ENCODE peak calls at places on chromosomes 1 and 21, in four cellular contexts. One of them, this sample, is unnamed.

GRCh38 chr1:37303884-37304574 is 170.4 kb upstream of the ZC3H12A start:
- DNase-seq in GM23248: no peak
- DNase-seq in left cardiac atrium: no peak
- DNase-seq in neural progenitor cell: no peak
- DNase-seq in this sample: no peak

GRCh38 chr1:15960808-15961207 is 15.1 kb downstream of the ZBTB17 start:
- DNase-seq in neural progenitor cell: no peak
- DNase-seq in left cardiac atrium: no peak
- DNase-seq in GM23248: no peak
- DNase-seq in this sample: no peak

GRCh38 chr1:30518696-30519095 is 204.7 kb downstream of the MATN1 start:
- DNase-seq in left cardiac atrium: no peak
- DNase-seq in neural progenitor cell: no peak
- DNase-seq in GM23248: peak; percentile 14
- DNase-seq in this sample: no peak

GRCh38 chr1:19769211-19769932 is 30.3 kb downstream of the TMCO4 start:
- DNase-seq in GM23248: no peak
- DNase-seq in neural progenitor cell: no peak
- DNase-seq in left cardiac atrium: no peak
- DNase-seq in this sample: no peak

GRCh38 chr1:234617986-234618725 is 8.2 kb upstream of the IRF2BP2 start:
- DNase-seq in neural progenitor cell: peak; percentile 51
- DNase-seq in GM23248: peak; percentile 67
- DNase-seq in left cardiac atrium: no peak
- DNase-seq in this sample: no peak

GRCh38 chr1:56923207-56923606 is 42.6 kb downstream of the C8B start:
- DNase-seq in GM23248: no peak
- DNase-seq in left cardiac atrium: no peak
- DNase-seq in neural progenitor cell: no peak
- DNase-seq in this sample: no peak

GRCh38 chr1:119227446-119227845 is 87.0 kb upstream of the WARS2 start:
- DNase-seq in left cardiac atrium: no peak
- DNase-seq in neural progenitor cell: peak; percentile 29
- DNase-seq in GM23248: no peak
- DNase-seq in this sample: no peak

GRCh38 chr1:66300280-66300973 is 233.5 kb upstream of the SGIP1 start:
- DNase-seq in GM23248: peak; percentile 53
- DNase-seq in left cardiac atrium: peak; percentile 43
- DNase-seq in neural progenitor cell: no peak
- DNase-seq in this sample: no peak

GRCh38 chr1:152622803-152623202 is at the start of gene LCE3A:
- DNase-seq in GM23248: peak; percentile 31
- DNase-seq in left cardiac atrium: no peak
- DNase-seq in neural progenitor cell: no peak
- DNase-seq in this sample: no peak

GRCh38 chr1:226066415-226067077 is 4.0 kb downstream of the H3-3A start:
- DNase-seq in neural progenitor cell: no peak
- DNase-seq in GM23248: peak; percentile 42
- DNase-seq in left cardiac atrium: no peak
- DNase-seq in this sample: no peak

GRCh38 chr1:241269116-241269515 is 87.9 kb downstream of the RGS7 start:
- DNase-seq in left cardiac atrium: no peak
- DNase-seq in GM23248: no peak
- DNase-seq in neural progenitor cell: peak; percentile 22
- DNase-seq in this sample: no peak

GRCh38 chr1:154586231-154586630 is 18.7 kb downstream of the CHRNB2 start:
- DNase-seq in neural progenitor cell: no peak
- DNase-seq in GM23248: no peak
- DNase-seq in left cardiac atrium: no peak
- DNase-seq in this sample: no peak

GRCh38 chr1:150551784-150552691 is 2.8 kb downstream of the ADAMTSL4 start:
- DNase-seq in left cardiac atrium: peak; percentile 92
- DNase-seq in GM23248: peak; percentile 96
- DNase-seq in neural progenitor cell: peak; percentile 46
- DNase-seq in this sample: peak; percentile 91

GRCh38 chr21:17071093-17071492 is 441.8 kb upstream of the CXADR start:
- DNase-seq in left cardiac atrium: no peak
- DNase-seq in neural progenitor cell: no peak
- DNase-seq in GM23248: no peak
- DNase-seq in this sample: no peak

GRCh38 chr1:1491601-1492000 is 20.0 kb downstream of the ATAD3B start:
- DNase-seq in left cardiac atrium: no peak
- DNase-seq in neural progenitor cell: no peak
- DNase-seq in GM23248: no peak
- DNase-seq in this sample: no peak

GRCh38 chr1:103111926-103112325 is 3.6 kb upstream of the COL11A1 start:
- DNase-seq in neural progenitor cell: no peak
- DNase-seq in GM23248: no peak
- DNase-seq in left cardiac atrium: no peak
- DNase-seq in this sample: no peak

GRCh38 chr1:244239261-244239770 is 188.2 kb downstream of the ZBTB18 start:
- DNase-seq in GM23248: no peak
- DNase-seq in neural progenitor cell: no peak
- DNase-seq in left cardiac atrium: no peak
- DNase-seq in this sample: no peak

GRCh38 chr1:229694053-229694693 is 68.1 kb downstream of the URB2 start:
- DNase-seq in GM23248: peak; percentile 92
- DNase-seq in neural progenitor cell: peak; percentile 78
- DNase-seq in left cardiac atrium: peak; percentile 79
- DNase-seq in this sample: no peak